ENCODE peak calls at places on chromosomes 4 and X, in nine cellular contexts. C, S, P, A, L, X, B, G and Z are unnamed samples.

GRCh38 chrX:76148753-76149152 is 24.1 kb upstream of the PBDC1 start:
- DNase-seq in C (peak), S (no peak), P (no peak), A (peak), L (no peak), X (no peak), B (peak), G (no peak), Z (no peak)

GRCh38 chr4:25031077-25031606 is 396 bp upstream of the LGI2 start:
- DNase-seq in C (peak), S (peak), P (peak), A (no peak), L (no peak), X (no peak), B (peak), G (peak), Z (no peak)

GRCh38 chrX:134733595-134733994 is 75.3 kb upstream of the PLAC1 start:
- DNase-seq in C (no peak), S (no peak), P (no peak), A (no peak), L (no peak), X (no peak), B (peak), G (no peak), Z (no peak)

GRCh38 chrX:52346462-52347165 is 22.2 kb upstream of the XAGE2 start:
- DNase-seq in C (no peak), S (no peak), P (no peak), A (no peak), L (no peak), X (no peak), B (no peak), G (no peak), Z (no peak)

GRCh38 chr4:120816385-120816784 is 106.1 kb downstream of the PRDM5 start:
- DNase-seq in C (no peak), S (no peak), P (no peak), A (no peak), L (no peak), X (no peak), B (no peak), G (no peak), Z (no peak)

GRCh38 chr4:13464543-13464942 is 19.6 kb downstream of the RAB28 start:
- DNase-seq in C (no peak), S (no peak), P (no peak), A (no peak), L (no peak), X (no peak), B (no peak), G (no peak), Z (no peak)

GRCh38 chr4:10506077-10506476 is 48.9 kb upstream of the ZNF518B start:
- DNase-seq in C (no peak), S (no peak), P (no peak), A (no peak), L (no peak), X (no peak), B (no peak), G (no peak), Z (no peak)

GRCh38 chr4:88054229-88054628 is 46.8 kb downstream of the PKD2 start:
- DNase-seq in C (no peak), S (no peak), P (no peak), A (no peak), L (no peak), X (no peak), B (no peak), G (no peak), Z (no peak)

GRCh38 chr4:52840531-52841350 is 21.4 kb upstream of the RASL11B start:
- DNase-seq in C (no peak), S (no peak), P (no peak), A (no peak), L (no peak), X (no peak), B (no peak), G (no peak), Z (no peak)

GRCh38 chrX:97842468-97843199 is 958.9 kb downstream of the RPA4 start:
- DNase-seq in C (no peak), S (no peak), P (no peak), A (no peak), L (no peak), X (no peak), B (no peak), G (peak), Z (peak)

GRCh38 chr4:182662551-182662950 is 254.6 kb downstream of the DCTD start:
- DNase-seq in C (no peak), S (no peak), P (no peak), A (no peak), L (no peak), X (no peak), B (no peak), G (no peak), Z (no peak)

GRCh38 chrX:22136711-22137110 is 104.6 kb downstream of the PHEX start:
- DNase-seq in C (no peak), S (no peak), P (no peak), A (no peak), L (no peak), X (no peak), B (peak), G (no peak), Z (no peak)

GRCh38 chr4:105946771-105947170 is 51.5 kb downstream of the NPNT start:
- DNase-seq in C (no peak), S (no peak), P (no peak), A (no peak), L (no peak), X (no peak), B (no peak), G (no peak), Z (no peak)

GRCh38 chr4:142265536-142265935 is 580.6 kb downstream of the INPP4B start:
- DNase-seq in C (peak), S (no peak), P (no peak), A (no peak), L (no peak), X (no peak), B (peak), G (no peak), Z (no peak)

GRCh38 chr4:82679531-82679930 is 117.7 kb upstream of the TMEM150C start:
- DNase-seq in C (no peak), S (no peak), P (no peak), A (no peak), L (no peak), X (no peak), B (no peak), G (no peak), Z (no peak)

GRCh38 chr4:878796-879729 is 53.1 kb downstream of the GAK start:
- DNase-seq in C (no peak), S (no peak), P (no peak), A (no peak), L (no peak), X (no peak), B (no peak), G (peak), Z (no peak)

GRCh38 chr4:7777017-7777710 is 162.5 kb downstream of the AFAP1 start:
- DNase-seq in C (no peak), S (no peak), P (no peak), A (no peak), L (peak), X (no peak), B (no peak), G (peak), Z (no peak)

GRCh38 chr4:5381981-5382441 is 326.3 kb downstream of the EVC2 start:
- DNase-seq in C (peak), S (no peak), P (no peak), A (no peak), L (no peak), X (no peak), B (peak), G (no peak), Z (no peak)

GRCh38 chr4:1544861-1545275 is 138.6 kb upstream of the NKX1-1 start:
- DNase-seq in C (no peak), S (no peak), P (no peak), A (peak), L (no peak), X (no peak), B (no peak), G (peak), Z (no peak)

GRCh38 chr4:105155426-105155825 is 8.8 kb downstream of the TET2 start:
- DNase-seq in C (no peak), S (no peak), P (no peak), A (no peak), L (no peak), X (no peak), B (no peak), G (no peak), Z (no peak)

GRCh38 chrX:110032534-110033161 is 29.7 kb downstream of the TMEM164 start:
- DNase-seq in C (no peak), S (no peak), P (no peak), A (no peak), L (no peak), X (no peak), B (no peak), G (no peak), Z (no peak)

GRCh38 chr4:112938461-112939058 is 110.9 kb upstream of the ANK2 start:
- DNase-seq in C (peak), S (peak), P (no peak), A (no peak), L (no peak), X (no peak), B (peak), G (no peak), Z (no peak)

GRCh38 chr4:40462326-40462725 is 127.2 kb downstream of the CHRNA9 start:
- DNase-seq in C (no peak), S (no peak), P (no peak), A (no peak), L (no peak), X (no peak), B (no peak), G (no peak), Z (no peak)

GRCh38 chr4:31230579-31230978 is 510.4 kb downstream of the PCDH7 start:
- DNase-seq in C (no peak), S (no peak), P (no peak), A (no peak), L (no peak), X (no peak), B (no peak), G (no peak), Z (no peak)

GRCh38 chr4:1720163-1720983 is 750 bp downstream of the TMEM129 start:
- DNase-seq in C (peak), S (peak), P (peak), A (peak), L (peak), X (no peak), B (peak), G (peak), Z (no peak)